ENCODE peak calls at places on chromosomes 3 and 15, in ten cellular contexts. Q is pancreas; U is mammary epithelial cell; O is ovary; D is psoas muscle; F is CD8-positive, alpha-beta T cell; B is prostate gland; V is sigmoid colon; A is aorta; Z is cardiac muscle cell. G is an unnamed sample.

GRCh38 chr3:135218304-135218703 is 423.2 kb downstream of the EPHB1 start:
- DNase-seq in O (no peak), U (no peak), B (no peak), F (no peak), V (no peak), Q (no peak), A (no peak), Z (no peak), D (peak; percentile 86), G (peak; percentile 7)

GRCh38 chr3:70805044-70805732 is 492.8 kb upstream of the MDFIC2 start:
- DNase-seq in U (no peak), F (no peak), B (no peak), A (no peak), Z (peak; percentile 54), V (no peak), Q (no peak), D (no peak), O (no peak), G (no peak)

GRCh38 chr3:186772281-186772885 is 11.0 kb upstream of the EIF4A2 start:
- DNase-seq in A (no peak), D (no peak), Q (no peak), B (no peak), U (no peak), O (no peak), V (no peak), F (no peak), Z (no peak), G (no peak)

GRCh38 chr3:38637906-38638305 is 11.6 kb downstream of the SCN5A start:
- DNase-seq in F (no peak), A (no peak), O (no peak), V (no peak), B (no peak), Z (no peak), D (no peak), Q (no peak), U (no peak), G (no peak)

GRCh38 chr15:27871078-27871695 is 227.9 kb downstream of the OCA2 start:
- DNase-seq in U (no peak), V (no peak), Z (no peak), F (no peak), Q (no peak), B (no peak), O (no peak), D (no peak), A (no peak), G (no peak)

GRCh38 chr3:119660474-119661150 is at the start of gene POPDC2:
- DNase-seq in Q (no peak), B (no peak), A (peak; percentile 57), O (no peak), D (peak; percentile 52), F (no peak), Z (peak; percentile 65), V (peak; percentile 77), U (no peak), G (no peak)

GRCh38 chr3:11690863-11691833 is 47.4 kb upstream of the VGLL4 start:
- DNase-seq in D (no peak), Q (no peak), Z (peak; percentile 58), A (no peak), U (peak; percentile 39), O (no peak), F (no peak), V (no peak), B (no peak), G (no peak)

GRCh38 chr3:149278911-149279310 is 54.5 kb downstream of the TM4SF18 start:
- DNase-seq in A (no peak), F (no peak), D (no peak), O (no peak), Z (no peak), V (no peak), U (no peak), Q (no peak), B (no peak), G (no peak)

GRCh38 chr3:128226794-128227399 is 73.6 kb downstream of the EEFSEC start:
- DNase-seq in O (no peak), B (no peak), F (peak; percentile 10), Q (peak; percentile 48), V (no peak), D (peak; percentile 61), A (no peak), U (peak; percentile 9), Z (peak; percentile 58), G (peak; percentile 49)

GRCh38 chr3:65356331-65357286 is 668.8 kb upstream of the ADAMTS9 start:
- DNase-seq in B (no peak), D (no peak), Z (peak; percentile 18), U (no peak), Q (no peak), A (no peak), V (no peak), F (no peak), O (peak; percentile 36), G (peak; percentile 13)

GRCh38 chr3:61819861-61820260 is 258.5 kb downstream of the PTPRG start:
- DNase-seq in D (no peak), O (no peak), V (no peak), B (no peak), A (no peak), U (no peak), Q (no peak), Z (no peak), F (no peak), G (no peak)

GRCh38 chr3:18295171-18295920 is 129.8 kb downstream of the SATB1 start:
- DNase-seq in O (peak; percentile 9), B (no peak), F (no peak), D (no peak), U (peak; percentile 82), Q (peak; percentile 50), A (no peak), Z (peak; percentile 66), V (no peak), G (peak; percentile 27)

GRCh38 chr15:77495806-77496589 is 75.3 kb downstream of the HMG20A start:
- DNase-seq in Q (no peak), F (no peak), O (no peak), A (no peak), B (no peak), V (no peak), Z (peak; percentile 44), U (no peak), D (peak; percentile 50), G (peak; percentile 72)

GRCh38 chr3:111315911-111316310 is 226.1 kb upstream of the CD96 start:
- DNase-seq in D (no peak), B (no peak), Q (no peak), F (no peak), Z (peak; percentile 56), V (no peak), O (no peak), U (peak; percentile 30), A (no peak), G (no peak)

GRCh38 chr15:26521142-26521541 is 251.7 kb downstream of the GABRB3 start:
- DNase-seq in D (no peak), Z (no peak), O (no peak), F (no peak), U (no peak), B (no peak), V (no peak), Q (no peak), A (no peak), G (no peak)
- H3K9me3 ChIP-seq in D (peaks cover 6% of the 10 kb centered on the region), Z (no peaks in the 10 kb centered on the region), O (no peaks in the 10 kb centered on the region), F (no peaks in the 10 kb centered on the region), U (peaks cover 34% of the 10 kb centered on the region), B (no peaks in the 10 kb centered on the region), V (peaks cover 6% of the 10 kb centered on the region), Q (no peaks in the 10 kb centered on the region), A (peaks cover 2% of the 10 kb centered on the region), G (no peaks in the 10 kb centered on the region)

GRCh38 chr3:13358051-13358450 is 62.1 kb downstream of the NUP210 start:
- DNase-seq in Q (no peak), F (no peak), U (no peak), Z (no peak), D (no peak), V (no peak), A (no peak), B (no peak), O (no peak), G (no peak)

GRCh38 chr3:13353936-13354542 is 66.1 kb downstream of the NUP210 start:
- DNase-seq in O (no peak), Z (peak; percentile 15), A (no peak), D (no peak), V (no peak), Q (no peak), B (no peak), F (no peak), U (no peak), G (no peak)

GRCh38 chr3:13352621-13353131 is 67.4 kb downstream of the NUP210 start:
- DNase-seq in Q (no peak), U (peak; percentile 8), B (no peak), F (peak; percentile 5), V (no peak), Z (peak; percentile 15), O (no peak), A (no peak), D (no peak), G (no peak)

GRCh38 chr3:13359916-13360315 is 60.2 kb downstream of the NUP210 start:
- DNase-seq in V (no peak), U (no peak), A (no peak), Z (no peak), Q (no peak), F (no peak), D (no peak), B (no peak), O (no peak), G (no peak)

GRCh38 chr3:13357074-13357473 is 63.0 kb downstream of the NUP210 start:
- DNase-seq in B (no peak), Q (no peak), D (no peak), Z (no peak), U (no peak), A (no peak), V (no peak), F (no peak), O (no peak), G (no peak)
- H3K4me1 ChIP-seq in B (no peaks in the 10 kb centered on the region), Q (no peaks in the 10 kb centered on the region), D (no peaks in the 10 kb centered on the region), Z (no peaks in the 10 kb centered on the region), U (no peaks in the 10 kb centered on the region), A (no peaks in the 10 kb centered on the region), V (no peaks in the 10 kb centered on the region), F (no peaks in the 10 kb centered on the region), O (no peaks in the 10 kb centered on the region), G (no peaks in the 10 kb centered on the region)

DNA sequence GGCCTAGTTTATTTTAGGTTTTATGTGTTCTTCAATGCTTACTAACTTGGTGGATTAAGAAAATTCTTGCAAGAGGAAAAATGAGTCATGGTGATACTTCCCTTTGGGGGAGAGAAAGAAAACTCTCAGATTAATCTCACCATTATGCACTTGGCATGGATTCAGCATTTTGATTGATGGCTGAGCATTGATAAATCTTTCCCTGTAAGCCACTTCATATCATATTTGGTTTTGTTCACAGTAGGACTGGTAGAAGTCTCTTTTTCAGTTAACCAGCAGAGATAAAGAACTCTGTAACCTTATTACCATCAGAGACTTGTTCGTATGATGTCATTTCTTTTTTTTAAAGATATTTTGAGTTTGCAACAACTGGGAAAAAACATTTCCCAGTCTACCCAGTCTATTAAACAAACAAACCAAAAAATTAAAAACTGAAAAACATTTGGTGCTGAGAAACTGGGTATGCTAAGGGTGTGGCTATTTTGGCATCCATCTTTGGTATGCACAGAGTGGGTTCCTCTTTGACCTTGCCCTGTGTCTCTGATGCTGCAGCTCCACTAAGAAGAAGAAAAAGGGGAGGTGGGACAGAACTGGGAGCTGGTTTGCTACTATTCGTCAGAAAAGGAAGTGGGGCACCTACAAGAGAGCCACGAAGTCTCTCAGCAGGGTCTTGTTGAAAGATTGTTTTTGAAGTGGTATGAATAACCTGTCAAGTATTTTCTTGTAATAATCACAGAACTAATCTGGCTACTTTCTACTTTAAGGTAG is 17.2 kb downstream of the TMOD3 start:
- DNase-seq in Z (peak; percentile 86), A (no peak), U (peak; percentile 81), O (no peak), Q (no peak), D (no peak), B (no peak), V (no peak), F (no peak), G (no peak)
- H3K27ac ChIP-seq in Z (no peak overlapping the region), A (no peak overlapping the region), U (peak overlapping the region; percentile 95), O (no peak overlapping the region), Q (peak overlapping the region; percentile 55), D (no peak overlapping the region), B (no peak overlapping the region), V (peak overlapping the region; percentile 50), F (no peak overlapping the region), G (peak overlapping the region; percentile 73)

GRCh38 chr15:25171856-25172687 is 217.3 kb downstream of the SNRPN start:
- DNase-seq in B (no peak), V (peak; percentile 50), U (no peak), D (peak; percentile 28), F (no peak), Q (peak; percentile 5), A (no peak), Z (no peak), O (no peak), G (peak; percentile 2)
- H3K9me3 ChIP-seq in B (no peaks in the 10 kb centered on the region), V (peaks cover 22% of the 10 kb centered on the region), U (peaks cover 46% of the 10 kb centered on the region), D (peaks cover 17% of the 10 kb centered on the region), F (no peaks in the 10 kb centered on the region), Q (no peaks in the 10 kb centered on the region), A (peaks cover 8% of the 10 kb centered on the region), Z (no peaks in the 10 kb centered on the region), O (peaks cover 3% of the 10 kb centered on the region), G (no peaks in the 10 kb centered on the region)